ENCODE peak calls at places on chromosomes 5 and 9, in eight cellular contexts. A is endothelial cell of umbilical vein; F is left ventricle myocardium inferior; D is glutamatergic neuron; W is nucleus accumbens; L is progenitor cell of endocrine pancreas; Z is ELF-1; T is CD8-positive, alpha-beta T cell. Q is an unnamed sample.
A peak's percentile ranks its signal among the peaks of the same experiment; 100 is the strongest.

GRCh38 chr5:141050622-141051525 is at the start of gene PCDHB1:
- DNase-seq in A (no peak), F (no peak), D (no peak), W (no peak), L (no peak), Z (peak; percentile 60), T (no peak), Q (no peak)

GRCh38 chr5:143161893-143162520 is 241.5 kb downstream of the NR3C1 start:
- DNase-seq in A (no peak), F (no peak), D (no peak), W (no peak), L (no peak), Z (no peak), T (no peak), Q (no peak)

GRCh38 chr9:112283854-112284253 is 49.6 kb downstream of the PTBP3 start:
- DNase-seq in A (no peak), F (no peak), D (no peak), W (no peak), L (no peak), Z (no peak), T (no peak), Q (no peak)

GRCh38 chr9:126591083-126591482 is 22.6 kb upstream of the LMX1B start:
- DNase-seq in A (no peak), F (no peak), D (no peak), W (no peak), L (no peak), Z (no peak), T (no peak), Q (no peak)

GRCh38 chr5:62214701-62215100 is 91.3 kb upstream of the KIF2A start:
- DNase-seq in A (no peak), F (no peak), D (no peak), W (no peak), L (no peak), Z (no peak), T (no peak), Q (no peak)

GRCh38 chr5:69309380-69309779 is 23.2 kb downstream of the CCDC125 start:
- DNase-seq in A (no peak), F (no peak), D (no peak), W (no peak), L (no peak), Z (no peak), T (no peak), Q (no peak)

GRCh38 chr5:149930060-149930753 is 14.4 kb downstream of the PDE6A start:
- DNase-seq in A (no peak), F (no peak), D (no peak), W (no peak), L (no peak), Z (no peak), T (no peak), Q (no peak)

GRCh38 chr5:122366501-122366900 is 54.5 kb downstream of the SNCAIP start:
- DNase-seq in A (no peak), F (no peak), D (no peak), W (no peak), L (no peak), Z (no peak), T (no peak), Q (no peak)

GRCh38 chr9:128124873-128125574 is 2.5 kb downstream of the PTGES2 start:
- DNase-seq in A (peak; percentile 56), F (peak; percentile 59), D (peak; percentile 88), W (peak; percentile 17), L (peak; percentile 37), Z (peak; percentile 84), T (peak; percentile 49), Q (peak; percentile 76)

GRCh38 chr9:37061763-37062162 is 27.7 kb upstream of the PAX5 start:
- DNase-seq in A (no peak), F (no peak), D (no peak), W (no peak), L (no peak), Z (no peak), T (no peak), Q (no peak)

GRCh38 chr5:179505636-179506261 is 44.6 kb upstream of the RUFY1 start:
- DNase-seq in A (no peak), F (no peak), D (no peak), W (no peak), L (no peak), Z (no peak), T (no peak), Q (no peak)